ENCODE peak calls at places on chromosomes 7 and 10, in four cellular contexts. One of them, this sample, is unnamed.

GRCh38 chr7:12637819-12638592 is 49.4 kb upstream of the ARL4A start:
- DNase-seq in progenitor cell of endocrine pancreas: no peak
- DNase-seq in HT1080: no peak
- DNase-seq in T-helper 9 cell: no peak
- DNase-seq in this sample: no peak

GRCh38 chr7:74206589-74207120 is 3.2 kb upstream of the LAT2 start:
- DNase-seq in T-helper 9 cell: peak; percentile 82
- DNase-seq in progenitor cell of endocrine pancreas: peak; percentile 89
- DNase-seq in HT1080: peak; percentile 79
- DNase-seq in this sample: no peak

GRCh38 chr10:33900591-33900990 is 566.1 kb upstream of the NRP1 start:
- DNase-seq in T-helper 9 cell: no peak
- DNase-seq in progenitor cell of endocrine pancreas: no peak
- DNase-seq in HT1080: no peak
- DNase-seq in this sample: no peak

GRCh38 chr10:61733358-61733940 is 70.7 kb downstream of the CABCOCO1 start:
- DNase-seq in HT1080: peak; percentile 37
- DNase-seq in T-helper 9 cell: no peak
- DNase-seq in progenitor cell of endocrine pancreas: peak; percentile 12
- DNase-seq in this sample: no peak

GRCh38 chr10:65827344-65827743 is 1098.5 kb upstream of the LRRTM3 start:
- DNase-seq in progenitor cell of endocrine pancreas: no peak
- DNase-seq in HT1080: no peak
- DNase-seq in T-helper 9 cell: no peak
- DNase-seq in this sample: no peak

GRCh38 chr7:140304071-140304799 is 94.1 kb downstream of the SLC37A3 start:
- DNase-seq in progenitor cell of endocrine pancreas: no peak
- DNase-seq in HT1080: peak; percentile 10
- DNase-seq in T-helper 9 cell: peak; percentile 5
- DNase-seq in this sample: no peak

GRCh38 chr10:13706604-13707003 is 119.8 kb downstream of the PRPF18 start:
- DNase-seq in T-helper 9 cell: no peak
- DNase-seq in HT1080: no peak
- DNase-seq in progenitor cell of endocrine pancreas: no peak
- DNase-seq in this sample: no peak

GRCh38 chr10:72409167-72409566 is 54.4 kb upstream of the DNAJB12 start:
- DNase-seq in HT1080: no peak
- DNase-seq in progenitor cell of endocrine pancreas: no peak
- DNase-seq in T-helper 9 cell: no peak
- DNase-seq in this sample: no peak

GRCh38 chr10:51960494-51960895 is 261.1 kb upstream of the CSTF2T start:
- DNase-seq in progenitor cell of endocrine pancreas: no peak
- DNase-seq in HT1080: peak; percentile 14
- DNase-seq in T-helper 9 cell: no peak
- DNase-seq in this sample: no peak

GRCh38 chr10:110739811-110740271 is 95.7 kb downstream of the RBM20 start:
- DNase-seq in T-helper 9 cell: no peak
- DNase-seq in progenitor cell of endocrine pancreas: no peak
- DNase-seq in HT1080: peak; percentile 92
- DNase-seq in this sample: no peak

GRCh38 chr10:25682203-25682950 is 251.7 kb upstream of the MYO3A start:
- DNase-seq in HT1080: peak; percentile 52
- DNase-seq in progenitor cell of endocrine pancreas: no peak
- DNase-seq in T-helper 9 cell: no peak
- DNase-seq in this sample: no peak

GRCh38 chr7:116876664-116877442 is 14.5 kb downstream of the CAPZA2 start:
- DNase-seq in progenitor cell of endocrine pancreas: no peak
- DNase-seq in T-helper 9 cell: no peak
- DNase-seq in HT1080: no peak
- DNase-seq in this sample: no peak

GRCh38 chr7:13981070-13981469 is 8.4 kb downstream of the ETV1 start:
- DNase-seq in HT1080: peak; percentile 92
- DNase-seq in T-helper 9 cell: no peak
- DNase-seq in progenitor cell of endocrine pancreas: no peak
- DNase-seq in this sample: peak; percentile 89

GRCh38 chr7:135644154-135644553 is 18.2 kb upstream of the STMP1 start:
- DNase-seq in progenitor cell of endocrine pancreas: no peak
- DNase-seq in T-helper 9 cell: no peak
- DNase-seq in HT1080: no peak
- DNase-seq in this sample: no peak

GRCh38 chr7:3984456-3984855 is 683.4 kb downstream of the SDK1 start:
- DNase-seq in T-helper 9 cell: no peak
- DNase-seq in HT1080: no peak
- DNase-seq in progenitor cell of endocrine pancreas: no peak
- DNase-seq in this sample: no peak

GRCh38 chr7:8700076-8700624 is 266.7 kb downstream of the NXPH1 start:
- DNase-seq in progenitor cell of endocrine pancreas: no peak
- DNase-seq in HT1080: no peak
- DNase-seq in T-helper 9 cell: no peak
- DNase-seq in this sample: no peak

GRCh38 chr7:133139350-133139749 is 57.5 kb upstream of the CHCHD3 start:
- DNase-seq in HT1080: peak; percentile 40
- DNase-seq in progenitor cell of endocrine pancreas: peak; percentile 38
- DNase-seq in T-helper 9 cell: no peak
- DNase-seq in this sample: no peak

GRCh38 chr7:27117687-27118491 is 12.7 kb downstream of the HOXA4 start:
- DNase-seq in T-helper 9 cell: no peak
- DNase-seq in HT1080: no peak
- DNase-seq in progenitor cell of endocrine pancreas: no peak
- DNase-seq in this sample: no peak

GRCh38 chr10:48724127-48724526 is 39.5 kb downstream of the WDFY4 start:
- DNase-seq in T-helper 9 cell: no peak
- DNase-seq in HT1080: no peak
- DNase-seq in progenitor cell of endocrine pancreas: no peak
- DNase-seq in this sample: no peak

GRCh38 chr10:31346953-31347352 is 27.9 kb downstream of the ZEB1 start:
- DNase-seq in T-helper 9 cell: no peak
- DNase-seq in HT1080: no peak
- DNase-seq in progenitor cell of endocrine pancreas: no peak
- DNase-seq in this sample: no peak

GRCh38 chr10:47116445-47116844 is 183.6 kb upstream of the GDF10 start:
- DNase-seq in HT1080: no peak
- DNase-seq in progenitor cell of endocrine pancreas: no peak
- DNase-seq in T-helper 9 cell: no peak
- DNase-seq in this sample: no peak

GRCh38 chr7:28890137-28890536 is 68.0 kb downstream of the TRIL start:
- DNase-seq in HT1080: no peak
- DNase-seq in T-helper 9 cell: no peak
- DNase-seq in progenitor cell of endocrine pancreas: no peak
- DNase-seq in this sample: no peak

GRCh38 chr7:101891936-101892640 is 74.7 kb downstream of the CUX1 start:
- DNase-seq in HT1080: no peak
- DNase-seq in progenitor cell of endocrine pancreas: no peak
- DNase-seq in T-helper 9 cell: no peak
- DNase-seq in this sample: no peak

GRCh38 chr10:110273474-110273873 is 31.2 kb downstream of the SMNDC1 start:
- DNase-seq in progenitor cell of endocrine pancreas: no peak
- DNase-seq in HT1080: peak; percentile 67
- DNase-seq in T-helper 9 cell: peak; percentile 6
- DNase-seq in this sample: peak; percentile 22

GRCh38 chr7:150940446-150941102 is 37.5 kb downstream of the KCNH2 start:
- DNase-seq in T-helper 9 cell: no peak
- DNase-seq in progenitor cell of endocrine pancreas: no peak
- DNase-seq in HT1080: no peak
- DNase-seq in this sample: no peak

GRCh38 chr7:1610678-1611302 is 41.0 kb upstream of the PSMG3 start:
- DNase-seq in T-helper 9 cell: no peak
- DNase-seq in HT1080: no peak
- DNase-seq in progenitor cell of endocrine pancreas: no peak
- DNase-seq in this sample: no peak

GRCh38 chr7:105102557-105103352 is 88.8 kb downstream of the KMT2E start:
- DNase-seq in progenitor cell of endocrine pancreas: no peak
- DNase-seq in HT1080: no peak
- DNase-seq in T-helper 9 cell: no peak
- DNase-seq in this sample: no peak

GRCh38 chr10:31769564-31769963 is 159.1 kb downstream of the ARHGAP12 start:
- DNase-seq in progenitor cell of endocrine pancreas: no peak
- DNase-seq in T-helper 9 cell: no peak
- DNase-seq in HT1080: peak; percentile 44
- DNase-seq in this sample: no peak

GRCh38 chr7:120014920-120015465 is 258.0 kb upstream of the KCND2 start:
- DNase-seq in HT1080: peak; percentile 32
- DNase-seq in progenitor cell of endocrine pancreas: no peak
- DNase-seq in T-helper 9 cell: no peak
- DNase-seq in this sample: no peak

GRCh38 chr7:98365863-98366561 is 34.9 kb downstream of the BAIAP2L1 start:
- DNase-seq in T-helper 9 cell: no peak
- DNase-seq in HT1080: no peak
- DNase-seq in progenitor cell of endocrine pancreas: no peak
- DNase-seq in this sample: no peak

GRCh38 chr7:158161194-158161593 is 426.4 kb downstream of the PTPRN2 start:
- DNase-seq in T-helper 9 cell: no peak
- DNase-seq in progenitor cell of endocrine pancreas: no peak
- DNase-seq in HT1080: no peak
- DNase-seq in this sample: no peak

GRCh38 chr7:12119638-12120303 is 91.3 kb upstream of the TMEM106B start:
- DNase-seq in T-helper 9 cell: no peak
- DNase-seq in HT1080: no peak
- DNase-seq in progenitor cell of endocrine pancreas: no peak
- DNase-seq in this sample: no peak

GRCh38 chr7:149804106-149804505 is 30.7 kb upstream of the ZNF467 start:
- DNase-seq in T-helper 9 cell: no peak
- DNase-seq in progenitor cell of endocrine pancreas: no peak
- DNase-seq in HT1080: no peak
- DNase-seq in this sample: no peak

GRCh38 chr7:43491984-43492383 is 90.9 kb upstream of the STK17A start:
- DNase-seq in T-helper 9 cell: no peak
- DNase-seq in progenitor cell of endocrine pancreas: no peak
- DNase-seq in HT1080: peak; percentile 65
- DNase-seq in this sample: peak; percentile 16

GRCh38 chr7:1263391-1263951 is 30.8 kb downstream of the UNCX start:
- DNase-seq in T-helper 9 cell: no peak
- DNase-seq in HT1080: no peak
- DNase-seq in progenitor cell of endocrine pancreas: no peak
- DNase-seq in this sample: no peak

GRCh38 chr7:97024209-97025129 is at the start of gene DLX5:
- DNase-seq in T-helper 9 cell: no peak
- DNase-seq in progenitor cell of endocrine pancreas: peak; percentile 12
- DNase-seq in HT1080: peak; percentile 71
- DNase-seq in this sample: peak; percentile 53

GRCh38 chr10:55191236-55191860 is 390.3 kb upstream of the PCDH15 start:
- DNase-seq in progenitor cell of endocrine pancreas: no peak
- DNase-seq in T-helper 9 cell: no peak
- DNase-seq in HT1080: no peak
- DNase-seq in this sample: no peak

GRCh38 chr7:22571776-22572175 is 71.8 kb upstream of the STEAP1B start:
- DNase-seq in progenitor cell of endocrine pancreas: no peak
- DNase-seq in T-helper 9 cell: no peak
- DNase-seq in HT1080: no peak
- DNase-seq in this sample: no peak

This sample was measured in epithelial cell of prostate.